ENCODE peak calls at places on chromosomes 11 and 22, in four cellular contexts. L is globus pallidus; G is naive thymus-derived CD4-positive, alpha-beta T cell; P is body of pancreas. R is an unnamed sample.

GRCh38 chr22:44261861-44262595 is 50.7 kb downstream of the SHISAL1 start:
- DNase-seq in L (no peak), G (no peak), P (no peak), R (no peak)

GRCh38 chr11:44916316-44916715 is 34.4 kb downstream of the TP53I11 start:
- DNase-seq in L (no peak), G (no peak), P (no peak), R (no peak)

GRCh38 chr22:23913306-23913660 is 19.1 kb downstream of the MIF start:
- DNase-seq in L (no peak), G (no peak), P (no peak), R (no peak)

GRCh38 chr11:46678741-46679130 is 21.7 kb downstream of the ARHGAP1 start:
- DNase-seq in L (no peak), G (no peak), P (no peak), R (no peak)

GRCh38 chr11:62588966-62589637 is 2.2 kb downstream of the TUT1 start:
- DNase-seq in L (no peak), G (no peak), P (no peak), R (no peak)

GRCh38 chr11:61028135-61028729 is 56.8 kb downstream of the CD6 start:
- DNase-seq in L (no peak), G (no peak), P (no peak), R (peak; percentile 17)

GRCh38 chr11:76763573-76764348 is 19.4 kb upstream of the TSKU start:
- DNase-seq in L (peak; percentile 34), G (no peak), P (no peak), R (peak; percentile 50)

GRCh38 chr11:70054020-70054419 is 24.1 kb upstream of the ANO1 start:
- DNase-seq in L (no peak), G (no peak), P (no peak), R (no peak)

GRCh38 chr11:17077520-17078401 is at the start of gene RPS13:
- DNase-seq in L (peak; percentile 99), G (peak; percentile 94), P (peak; percentile 98), R (peak; percentile 99)

GRCh38 chr22:43001271-43002197 is 13.4 kb downstream of the PACSIN2 start:
- DNase-seq in L (peak; percentile 47), G (peak; percentile 18), P (no peak), R (no peak)

GRCh38 chr11:33877029-33877428 is 14.8 kb downstream of the LMO2 start:
- DNase-seq in L (no peak), G (no peak), P (no peak), R (no peak)

GRCh38 chr11:34552270-34552669 is 38.7 kb upstream of the ELF5 start:
- DNase-seq in L (peak; percentile 60), G (no peak), P (no peak), R (peak; percentile 26)